ENCODE peak calls at places on chromosomes 1 and 21, in four cellular contexts. L, P, Y and Q are unnamed samples.

GRCh38 chr1:26015358-26015757 is 6.2 kb upstream of the EXTL1 start:
- DNase-seq in L (peak; percentile 85), P (no peak), Y (no peak), Q (no peak)

GRCh38 chr1:211135342-211135950 is 1.5 kb upstream of the KCNH1 start:
- DNase-seq in L (no peak), P (no peak), Y (no peak), Q (no peak)

GRCh38 chr1:235069577-235070563 is 58.8 kb downstream of the TOMM20 start:
- DNase-seq in L (peak; percentile 75), P (no peak), Y (no peak), Q (no peak)

GRCh38 chr21:46122758-46123683 is 25.1 kb downstream of the COL6A2 start:
- DNase-seq in L (peak; percentile 18), P (no peak), Y (no peak), Q (no peak)

GRCh38 chr1:35657851-35658250 is 16.5 kb upstream of the PSMB2 start:
- DNase-seq in L (no peak), P (no peak), Y (no peak), Q (no peak)

GRCh38 chr1:206912445-206913095 is 9.2 kb downstream of the FCMR start:
- DNase-seq in L (no peak), P (peak; percentile 41), Y (peak; percentile 73), Q (peak; percentile 35)

GRCh38 chr1:43199093-43199726 is 27.1 kb downstream of the CFAP57 start:
- DNase-seq in L (no peak), P (no peak), Y (no peak), Q (no peak)

GRCh38 chr1:15756143-15757015 is 2.2 kb upstream of the FBLIM1 start:
- DNase-seq in L (no peak), P (no peak), Y (peak; percentile 63), Q (no peak)

GRCh38 chr1:15168479-15168878 is 14.9 kb downstream of the TMEM51 start:
- DNase-seq in L (no peak), P (no peak), Y (no peak), Q (no peak)

GRCh38 chr1:2880086-2880485 is 78.6 kb upstream of the TTC34 start:
- DNase-seq in L (no peak), P (no peak), Y (no peak), Q (no peak)
- H3K9me3 ChIP-seq in L (no peaks in the 10 kb centered on the region), P (no peaks in the 10 kb centered on the region), Y (peaks cover 78% of the 10 kb centered on the region), Q (no peaks in the 10 kb centered on the region)

DNA sequence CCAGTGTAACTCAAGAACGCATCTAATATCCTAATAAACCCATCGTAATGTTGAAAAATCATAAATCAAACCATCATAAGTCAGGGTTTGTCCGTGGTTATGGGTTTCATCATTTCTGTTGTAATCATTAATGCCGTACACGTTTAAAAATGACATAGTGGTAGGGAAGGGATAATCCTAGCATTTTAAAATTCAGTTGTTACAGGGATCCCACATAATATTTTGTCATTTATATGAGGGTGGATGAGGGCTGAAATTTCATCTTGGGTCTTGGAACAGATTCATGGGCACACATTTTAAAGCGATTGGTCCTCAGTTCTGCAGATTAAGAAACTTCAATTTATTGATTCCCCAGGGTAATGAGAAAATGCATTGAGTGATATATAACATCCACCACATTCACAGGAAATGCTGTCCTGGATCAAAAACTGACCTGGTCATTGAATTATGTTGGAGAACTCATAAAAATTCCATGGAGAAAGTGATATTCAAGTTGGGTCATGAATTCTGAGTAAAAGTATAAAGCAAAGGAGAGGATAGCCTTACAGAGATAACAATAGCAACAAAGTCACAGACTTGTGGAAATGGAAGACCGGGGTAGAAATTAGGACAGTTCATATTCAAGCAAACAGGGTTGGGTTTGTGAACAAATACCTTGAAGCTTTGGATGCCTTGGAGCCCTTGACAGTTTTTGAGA is 1527.3 kb upstream of the TPTE start:
- DNase-seq in L (no peak), P (no peak), Y (no peak), Q (no peak)
- H3K9me3 ChIP-seq in L (no peaks in the 10 kb centered on the region), P (no peaks in the 10 kb centered on the region), Y (peaks cover 99% of the 10 kb centered on the region), Q (peaks cover 4% of the 10 kb centered on the region)

DNA sequence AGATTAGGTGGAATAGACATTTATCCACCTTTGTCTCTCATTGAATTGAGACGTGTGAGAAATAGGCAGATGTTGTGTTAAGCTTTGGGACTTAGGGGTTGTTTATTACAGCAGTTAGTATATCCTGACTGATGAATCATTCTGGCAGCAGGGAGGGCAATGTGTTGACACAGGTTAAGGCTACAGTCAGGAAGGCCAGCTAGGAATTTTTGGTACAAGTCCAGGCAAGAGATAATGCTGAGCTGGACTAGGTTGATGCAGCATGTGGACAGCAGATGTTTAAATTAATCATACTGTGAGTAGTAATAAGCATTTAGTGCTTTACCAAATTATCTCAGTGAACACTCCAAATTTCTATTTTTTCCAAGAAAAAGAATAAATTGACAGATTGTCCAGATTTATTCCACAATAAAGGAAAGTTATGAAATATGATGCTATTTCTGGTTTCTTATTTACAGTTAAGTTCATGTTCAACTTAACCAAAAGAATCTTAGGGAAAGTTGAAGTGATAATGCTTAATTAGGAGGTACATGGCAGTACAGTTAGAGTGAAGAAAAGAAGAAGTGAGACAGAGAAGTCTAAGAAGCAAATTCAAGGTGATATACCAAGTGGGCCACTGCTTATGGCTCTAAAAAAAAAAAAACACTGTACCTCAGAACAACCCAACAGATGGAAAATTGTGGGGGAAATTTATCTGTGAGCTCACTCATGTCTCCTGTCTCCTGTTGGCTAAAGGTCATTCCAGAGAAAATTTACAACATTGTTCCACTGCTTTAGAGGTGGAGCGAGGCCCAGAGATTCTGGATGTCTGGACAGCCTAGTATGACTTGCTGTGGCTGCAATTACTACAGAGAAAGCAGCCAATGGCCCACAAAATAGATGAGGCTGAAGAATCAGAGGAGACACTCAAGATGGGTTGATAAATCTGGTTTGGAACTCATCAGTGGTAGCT is 102.7 kb upstream of the C21orf91 start:
- DNase-seq in L (no peak), P (no peak), Y (no peak), Q (no peak)
- H3K9me3 ChIP-seq in L (no peaks in the 10 kb centered on the region), P (no peaks in the 10 kb centered on the region), Y (no peaks in the 10 kb centered on the region), Q (no peaks in the 10 kb centered on the region)

GRCh38 chr1:247060771-247061170 is 17.8 kb downstream of the ZNF670 start:
- DNase-seq in L (no peak), P (no peak), Y (no peak), Q (no peak)

GRCh38 chr1:247054992-247055415 is 23.6 kb downstream of the ZNF670 start:
- DNase-seq in L (no peak), P (no peak), Y (no peak), Q (no peak)

GRCh38 chr1:247056071-247056470 is 22.5 kb downstream of the ZNF670 start:
- DNase-seq in L (no peak), P (no peak), Y (no peak), Q (no peak)
- H3K9me3 ChIP-seq in L (no peaks in the 10 kb centered on the region), P (peaks cover 12% of the 10 kb centered on the region), Y (peaks cover 32% of the 10 kb centered on the region), Q (peaks cover 12% of the 10 kb centered on the region)

GRCh38 chr1:167208624-167208976 is 12.1 kb upstream of the POU2F1 start:
- DNase-seq in L (no peak), P (no peak), Y (no peak), Q (no peak)
- H3K9me3 ChIP-seq in L (no peaks in the 10 kb centered on the region), P (peaks cover 4% of the 10 kb centered on the region), Y (peaks cover 5% of the 10 kb centered on the region), Q (no peaks in the 10 kb centered on the region)

GRCh38 chr1:2868571-2868970 is 67.1 kb upstream of the TTC34 start:
- DNase-seq in L (no peak), P (no peak), Y (no peak), Q (no peak)

GRCh38 chr1:2866415-2867086 is 65.1 kb upstream of the TTC34 start:
- DNase-seq in L (no peak), P (no peak), Y (no peak), Q (no peak)

GRCh38 chr1:2865571-2866414 is 64.3 kb upstream of the TTC34 start:
- DNase-seq in L (no peak), P (no peak), Y (no peak), Q (no peak)

GRCh38 chr1:2867861-2868260 is 66.4 kb upstream of the TTC34 start:
- DNase-seq in L (no peak), P (no peak), Y (no peak), Q (no peak)

GRCh38 chr1:2867087-2867425 is 65.6 kb upstream of the TTC34 start:
- DNase-seq in L (no peak), P (no peak), Y (no peak), Q (no peak)
- H3K9me3 ChIP-seq in L (peaks cover 7% of the 10 kb centered on the region), P (peaks cover 6% of the 10 kb centered on the region), Y (peaks cover 65% of the 10 kb centered on the region), Q (peaks cover 2% of the 10 kb centered on the region)

DNA sequence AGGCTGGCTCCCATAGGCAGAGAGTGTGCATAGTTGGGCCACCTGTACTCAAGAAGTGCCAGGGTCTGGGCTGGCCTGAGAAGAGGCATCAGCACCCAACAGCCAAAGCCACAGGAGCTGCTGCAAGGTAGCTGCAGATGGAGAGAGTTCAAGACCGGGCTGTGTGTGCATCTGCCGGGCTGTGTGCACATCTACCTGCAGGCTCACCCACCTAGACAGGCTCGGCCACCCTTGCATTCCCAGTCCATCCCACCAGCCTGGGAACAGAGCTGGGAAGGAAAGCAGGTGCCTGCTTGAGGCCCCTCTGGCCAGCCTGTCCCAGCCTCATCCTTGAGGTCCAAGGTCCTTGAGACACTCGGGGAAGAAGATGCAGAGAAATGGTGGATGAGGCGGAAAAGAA is 194.4 kb upstream of the AJAP1 start:
- DNase-seq in L (no peak), P (no peak), Y (no peak), Q (no peak)
- H3K9me3 ChIP-seq in L (no peaks in the 10 kb centered on the region), P (no peaks in the 10 kb centered on the region), Y (no peaks in the 10 kb centered on the region), Q (no peaks in the 10 kb centered on the region)

GRCh38 chr1:246512635-246513034 is 5.6 kb upstream of the SMYD3 start:
- DNase-seq in L (no peak), P (no peak), Y (no peak), Q (no peak)
- H3K9me3 ChIP-seq in L (no peaks in the 10 kb centered on the region), P (peaks cover 10% of the 10 kb centered on the region), Y (peaks cover 5% of the 10 kb centered on the region), Q (no peaks in the 10 kb centered on the region)

GRCh38 chr1:238023137-238023536 is 132.4 kb upstream of the ZP4 start:
- DNase-seq in L (no peak), P (no peak), Y (no peak), Q (no peak)
- H3K9me3 ChIP-seq in L (no peaks in the 10 kb centered on the region), P (no peaks in the 10 kb centered on the region), Y (no peaks in the 10 kb centered on the region), Q (no peaks in the 10 kb centered on the region)

GRCh38 chr1:248627971-248628844 is 6.7 kb downstream of the OR2T11 start:
- DNase-seq in L (no peak), P (no peak), Y (no peak), Q (no peak)

GRCh38 chr1:248625971-248626370 is 8.9 kb downstream of the OR2T11 start:
- DNase-seq in L (no peak), P (no peak), Y (no peak), Q (no peak)

GRCh38 chr1:248622491-248623106 is 12.3 kb downstream of the OR2T11 start:
- DNase-seq in L (no peak), P (no peak), Y (no peak), Q (no peak)

GRCh38 chr1:248630551-248630950 is 4.3 kb downstream of the OR2T11 start:
- DNase-seq in L (no peak), P (no peak), Y (no peak), Q (no peak)

DNA sequence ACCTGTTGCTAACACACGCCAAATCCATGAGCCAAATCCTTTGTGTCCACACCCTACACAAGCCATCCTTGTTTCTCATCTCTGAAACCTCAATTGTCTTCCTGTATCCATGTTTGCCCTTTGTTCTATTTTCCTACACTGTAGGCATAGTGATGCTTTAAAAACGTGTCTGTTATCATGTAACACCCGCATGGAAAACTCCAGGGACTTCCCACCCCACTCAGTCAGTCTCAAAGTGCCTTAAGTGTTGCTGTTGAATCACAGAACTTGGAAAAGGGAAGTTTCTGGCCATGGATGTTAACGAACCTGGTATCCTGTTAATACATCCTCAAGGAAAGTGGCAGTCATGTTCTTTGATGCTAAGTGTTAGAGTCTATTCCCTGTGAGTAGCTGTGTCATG is 9.7 kb downstream of the OR2T11 start:
- DNase-seq in L (no peak), P (no peak), Y (no peak), Q (no peak)
- H3K9me3 ChIP-seq in L (no peaks in the 10 kb centered on the region), P (no peaks in the 10 kb centered on the region), Y (peaks cover 87% of the 10 kb centered on the region), Q (no peaks in the 10 kb centered on the region)